ENCODE peak calls at places on chromosomes 16 and 17, in four cellular contexts. One of them, this sample, is unnamed.

GRCh38 chr17:14373587-14374259 is 72.8 kb downstream of the HS3ST3B1 start:
- DNase-seq in suprapubic skin: no peak
- DNase-seq in aorta: no peak
- DNase-seq in GM23338: no peak
- DNase-seq in this sample: no peak

GRCh38 chr17:79761894-79762570 is 15.9 kb upstream of the CBX2 start:
- DNase-seq in suprapubic skin: no peak
- DNase-seq in GM23338: no peak
- DNase-seq in aorta: no peak
- DNase-seq in this sample: no peak

GRCh38 chr16:73301984-73302383 is 254.1 kb upstream of the ZFHX3 start:
- DNase-seq in suprapubic skin: no peak
- DNase-seq in GM23338: no peak
- DNase-seq in aorta: no peak
- DNase-seq in this sample: no peak

GRCh38 chr16:87602005-87602790 is at the start of gene JPH3:
- DNase-seq in aorta: peak; percentile 42
- DNase-seq in GM23338: peak; percentile 84
- DNase-seq in suprapubic skin: no peak
- DNase-seq in this sample: no peak

GRCh38 chr17:251531-251930 is 70.1 kb upstream of the DOC2B start:
- DNase-seq in suprapubic skin: peak; percentile 58
- DNase-seq in GM23338: no peak
- DNase-seq in aorta: no peak
- DNase-seq in this sample: peak; percentile 37

GRCh38 chr17:37820313-37821024 is 75.6 kb upstream of the HNF1B start:
- DNase-seq in aorta: no peak
- DNase-seq in GM23338: no peak
- DNase-seq in suprapubic skin: no peak
- DNase-seq in this sample: no peak

GRCh38 chr17:68592667-68593330 is 8.4 kb downstream of the FAM20A start:
- DNase-seq in suprapubic skin: no peak
- DNase-seq in aorta: no peak
- DNase-seq in GM23338: no peak
- DNase-seq in this sample: no peak

GRCh38 chr17:19979917-19980770 is 2.5 kb upstream of the AKAP10 start:
- DNase-seq in aorta: peak; percentile 72
- DNase-seq in GM23338: peak; percentile 12
- DNase-seq in suprapubic skin: no peak
- DNase-seq in this sample: no peak

GRCh38 chr16:31513126-31513525 is 4.9 kb upstream of the RUSF1 start:
- DNase-seq in GM23338: no peak
- DNase-seq in suprapubic skin: no peak
- DNase-seq in aorta: no peak
- DNase-seq in this sample: no peak

GRCh38 chr17:39538875-39539274 is 68.8 kb downstream of the NEUROD2 start:
- DNase-seq in aorta: no peak
- DNase-seq in suprapubic skin: no peak
- DNase-seq in GM23338: no peak
- DNase-seq in this sample: no peak

GRCh38 chr17:30361766-30362279 is 16.9 kb upstream of the CPD start:
- DNase-seq in GM23338: no peak
- DNase-seq in aorta: no peak
- DNase-seq in suprapubic skin: no peak
- DNase-seq in this sample: no peak

GRCh38 chr16:867421-868385 is 67.2 kb upstream of the GNG13 start:
- DNase-seq in suprapubic skin: no peak
- DNase-seq in aorta: peak; percentile 35
- DNase-seq in GM23338: no peak
- DNase-seq in this sample: no peak

GRCh38 chr16:53817117-53817516 is 113.2 kb downstream of the FTO start:
- DNase-seq in suprapubic skin: no peak
- DNase-seq in aorta: peak; percentile 63
- DNase-seq in GM23338: no peak
- DNase-seq in this sample: peak; percentile 74

GRCh38 chr17:50221500-50222480 is 20.4 kb upstream of the COL1A1 start:
- DNase-seq in GM23338: no peak
- DNase-seq in aorta: peak; percentile 88
- DNase-seq in suprapubic skin: no peak
- DNase-seq in this sample: peak; percentile 81

GRCh38 chr17:78924481-78925151 is 571 bp downstream of the TIMP2 start:
- DNase-seq in aorta: peak; percentile 72
- DNase-seq in suprapubic skin: no peak
- DNase-seq in GM23338: peak; percentile 81
- DNase-seq in this sample: no peak

GRCh38 chr16:30004424-30004776 is 6.4 kb downstream of the DOC2A start:
- DNase-seq in suprapubic skin: no peak
- DNase-seq in aorta: no peak
- DNase-seq in GM23338: peak; percentile 30
- DNase-seq in this sample: peak; percentile 52

GRCh38 chr17:7042507-7043194 is 1.2 kb downstream of the SLC16A11 start:
- DNase-seq in suprapubic skin: no peak
- DNase-seq in aorta: no peak
- DNase-seq in GM23338: peak; percentile 70
- DNase-seq in this sample: no peak
- H3K4me3 ChIP-seq in suprapubic skin: peak overlapping the region; percentile 50
- H3K4me3 ChIP-seq in aorta: no peak overlapping the region
- H3K4me3 ChIP-seq in GM23338: peak overlapping the region; percentile 79
- H3K4me3 ChIP-seq in this sample: no peak overlapping the region

DNA sequence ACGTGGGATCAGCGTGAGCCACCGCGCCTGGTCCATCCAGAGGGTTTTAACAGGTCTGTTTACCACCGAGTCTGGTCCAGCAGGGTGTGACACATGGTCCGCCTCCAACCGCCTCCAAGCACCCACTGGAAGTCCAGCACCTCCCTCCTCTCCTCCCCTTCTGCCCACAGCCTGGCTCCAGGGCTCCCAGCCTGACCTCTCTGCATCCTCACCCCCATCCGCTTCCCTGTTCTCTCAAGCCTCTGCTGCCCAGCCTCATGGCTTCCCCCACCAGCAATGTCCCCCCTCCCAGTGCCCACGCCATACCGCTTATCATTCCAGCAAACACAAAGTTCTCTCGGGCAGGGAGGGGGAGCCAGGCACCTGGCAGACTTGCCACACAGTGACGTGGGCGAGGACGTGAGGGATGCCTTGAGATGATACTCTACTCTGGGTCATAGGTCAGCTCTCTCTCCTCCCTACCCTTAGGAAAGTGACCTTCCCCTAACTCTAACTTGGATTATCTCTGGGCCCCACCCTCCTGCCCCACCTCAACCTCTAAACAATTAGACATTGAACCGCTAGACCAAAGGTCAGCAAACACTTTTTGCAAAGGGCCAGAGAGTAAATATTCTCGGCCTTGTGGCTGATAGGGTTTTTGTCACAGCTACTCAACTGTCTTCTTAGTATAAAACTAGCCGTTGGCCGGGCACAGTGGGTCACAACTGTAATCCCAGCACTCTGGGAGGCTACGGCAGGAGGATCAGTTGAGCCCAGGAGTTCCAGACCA is 23.1 kb downstream of the CDC42EP4 start:
- DNase-seq in GM23338: no peak
- DNase-seq in aorta: no peak
- DNase-seq in suprapubic skin: no peak
- DNase-seq in this sample: no peak
- H3K4me1 ChIP-seq in GM23338: peaks cover 11% of the 10 kb centered on the region
- H3K4me1 ChIP-seq in aorta: no peaks in the 10 kb centered on the region
- H3K4me1 ChIP-seq in suprapubic skin: peaks cover 98% of the 10 kb centered on the region
- H3K4me1 ChIP-seq in this sample: peaks cover 63% of the 10 kb centered on the region

DNA sequence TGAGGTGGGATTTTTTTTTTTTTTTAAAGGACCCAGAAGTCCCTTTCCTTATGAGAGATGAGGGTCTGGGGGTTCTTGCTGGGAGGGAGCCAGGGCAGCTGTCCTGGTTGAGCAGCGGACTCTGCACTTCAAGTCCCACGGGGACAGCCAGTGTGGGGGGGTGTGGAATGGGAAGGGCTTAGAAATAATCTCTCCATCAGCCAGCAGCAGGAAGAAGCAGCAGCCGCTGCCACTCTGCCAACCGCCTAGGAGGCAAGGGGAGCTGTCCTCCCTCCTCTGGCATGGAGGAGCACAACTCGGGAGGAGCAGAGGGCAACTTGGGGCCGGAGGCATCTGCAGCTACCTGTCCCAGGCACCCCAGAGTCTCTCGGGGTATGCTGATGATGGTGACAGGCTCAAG is at the start of gene KCNG4:
- DNase-seq in GM23338: no peak
- DNase-seq in suprapubic skin: no peak
- DNase-seq in aorta: no peak
- DNase-seq in this sample: no peak
- H3K4me3 ChIP-seq in GM23338: no peak within 1 kb of the TSS
- H3K4me3 ChIP-seq in suprapubic skin: no peak within 1 kb of the TSS
- H3K4me3 ChIP-seq in aorta: no peak within 1 kb of the TSS
- H3K4me3 ChIP-seq in this sample: no peak within 1 kb of the TSS

GRCh38 chr17:7018331-7018964 is 4.4 kb upstream of the BCL6B start:
- DNase-seq in aorta: peak; percentile 84
- DNase-seq in suprapubic skin: no peak
- DNase-seq in GM23338: no peak
- DNase-seq in this sample: no peak
- H3K4me1 ChIP-seq in aorta: peaks cover 3% of the 10 kb centered on the region
- H3K4me1 ChIP-seq in suprapubic skin: peaks cover 87% of the 10 kb centered on the region
- H3K4me1 ChIP-seq in GM23338: peaks cover 44% of the 10 kb centered on the region
- H3K4me1 ChIP-seq in this sample: no peaks in the 10 kb centered on the region

DNA sequence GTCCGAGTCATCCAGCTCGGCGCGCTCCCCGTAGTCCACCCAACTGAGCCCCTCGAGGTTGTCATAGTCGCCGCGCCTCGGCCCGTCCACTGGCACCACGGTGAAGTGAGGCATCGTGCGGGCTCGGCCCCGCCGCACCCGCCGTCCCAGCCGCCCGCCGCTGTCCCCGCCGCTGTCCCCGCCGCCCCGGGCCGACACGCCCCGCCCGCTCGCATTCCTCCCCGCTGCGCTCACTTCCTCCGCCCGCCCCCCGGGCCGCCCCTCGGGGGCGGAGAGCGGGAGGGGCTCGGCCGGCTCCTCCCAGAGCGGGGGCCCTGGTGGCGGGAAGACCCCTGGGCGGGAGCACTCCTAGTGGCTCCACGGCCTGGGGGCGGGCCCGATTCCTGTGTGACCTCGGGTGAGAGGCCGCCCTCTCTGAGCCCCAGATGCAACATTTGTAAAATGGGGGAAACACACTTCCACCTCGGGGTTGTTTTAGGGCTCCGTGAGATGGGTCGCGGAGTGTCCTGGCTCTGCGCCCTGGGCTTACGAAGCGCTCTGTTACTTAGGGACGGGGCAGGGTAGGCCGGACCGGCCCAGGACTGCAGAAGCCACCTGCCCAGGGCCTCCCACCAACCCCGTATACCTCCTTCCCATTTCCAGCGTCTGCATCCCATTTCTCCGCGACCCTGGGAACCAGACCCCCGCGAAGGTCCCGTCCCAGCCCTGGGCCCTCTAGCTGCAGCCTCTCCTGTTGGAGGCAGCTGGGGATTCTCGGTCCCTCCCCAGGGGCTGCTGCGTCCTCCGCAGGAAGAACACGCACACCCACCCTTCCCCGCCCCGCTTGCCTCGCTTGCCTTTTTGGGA is at the start of gene SLC12A4:
- DNase-seq in GM23338: peak; percentile 92
- DNase-seq in aorta: peak; percentile 92
- DNase-seq in suprapubic skin: peak; percentile 90
- DNase-seq in this sample: peak; percentile 90
- H3K4me3 ChIP-seq in GM23338: peak within 1 kb of the TSS; percentile 91
- H3K4me3 ChIP-seq in aorta: peak within 1 kb of the TSS; percentile 85
- H3K4me3 ChIP-seq in suprapubic skin: peak within 1 kb of the TSS; percentile 74
- H3K4me3 ChIP-seq in this sample: peak within 1 kb of the TSS; percentile 77

GRCh38 chr16:14520753-14521152 is 109.3 kb downstream of the PARN start:
- DNase-seq in GM23338: no peak
- DNase-seq in suprapubic skin: no peak
- DNase-seq in aorta: no peak
- DNase-seq in this sample: no peak
- H3K4me1 ChIP-seq in GM23338: peaks cover 54% of the 10 kb centered on the region
- H3K4me1 ChIP-seq in suprapubic skin: peaks cover 2% of the 10 kb centered on the region
- H3K4me1 ChIP-seq in aorta: no peaks in the 10 kb centered on the region
- H3K4me1 ChIP-seq in this sample: no peaks in the 10 kb centered on the region

DNA sequence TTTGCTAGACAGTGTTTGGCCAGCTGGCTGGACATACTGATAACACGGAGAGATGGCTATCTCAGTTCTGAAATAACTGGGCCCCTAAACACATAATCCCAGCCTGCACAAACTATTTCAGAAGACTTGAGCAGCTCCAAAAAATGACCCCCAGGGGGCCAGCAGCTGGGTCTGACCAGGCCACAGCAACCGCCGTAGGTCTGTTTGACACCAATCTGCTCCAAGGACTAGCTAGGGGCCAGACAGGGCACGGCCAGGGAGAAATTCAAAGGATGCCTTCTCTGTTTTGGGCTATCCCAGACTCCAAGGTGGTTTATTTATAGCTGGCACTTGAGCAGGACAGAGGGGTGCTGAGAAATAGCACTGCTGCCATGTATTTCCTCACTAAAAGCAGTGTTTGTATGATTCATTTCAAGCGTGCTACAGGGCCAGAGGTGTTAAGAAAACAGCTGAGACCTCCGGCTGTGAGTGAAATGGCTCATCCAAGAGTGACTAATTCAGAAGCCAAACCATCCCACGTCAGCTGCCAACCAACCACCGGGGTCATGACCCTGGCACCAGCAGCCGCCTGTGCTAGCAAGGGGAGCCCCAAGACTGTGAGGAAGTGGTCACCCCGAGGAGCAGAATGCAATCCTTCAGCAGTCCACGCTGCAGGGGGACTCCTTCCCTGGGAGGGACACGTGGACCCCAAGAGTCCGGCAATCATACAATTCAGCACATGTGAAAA is 5.7 kb downstream of the GGA2 start:
- DNase-seq in aorta: peak; percentile 84
- DNase-seq in suprapubic skin: peak; percentile 85
- DNase-seq in GM23338: peak; percentile 36
- DNase-seq in this sample: peak; percentile 86
- H3K4me3 ChIP-seq in aorta: no peak overlapping the region
- H3K4me3 ChIP-seq in suprapubic skin: no peak overlapping the region
- H3K4me3 ChIP-seq in GM23338: no peak overlapping the region
- H3K4me3 ChIP-seq in this sample: no peak overlapping the region

GRCh38 chr17:5237541-5238016 is 2.9 kb upstream of the SCIMP start:
- DNase-seq in suprapubic skin: no peak
- DNase-seq in aorta: peak; percentile 71
- DNase-seq in GM23338: peak; percentile 93
- DNase-seq in this sample: no peak

GRCh38 chr17:5238333-5238732 is 3.7 kb upstream of the SCIMP start:
- DNase-seq in GM23338: no peak
- DNase-seq in aorta: no peak
- DNase-seq in suprapubic skin: no peak
- DNase-seq in this sample: no peak

GRCh38 chr17:5241861-5242671 is 7.4 kb upstream of the SCIMP start:
- DNase-seq in GM23338: no peak
- DNase-seq in suprapubic skin: no peak
- DNase-seq in aorta: no peak
- DNase-seq in this sample: no peak

GRCh38 chr17:5234645-5235576 is at the start of gene SCIMP:
- DNase-seq in GM23338: no peak
- DNase-seq in aorta: peak; percentile 85
- DNase-seq in suprapubic skin: no peak
- DNase-seq in this sample: no peak

GRCh38 chr17:5236871-5237540 is 2.3 kb upstream of the SCIMP start:
- DNase-seq in aorta: no peak
- DNase-seq in GM23338: no peak
- DNase-seq in suprapubic skin: no peak
- DNase-seq in this sample: no peak
- H3K4me1 ChIP-seq in aorta: no peaks in the 10 kb centered on the region
- H3K4me1 ChIP-seq in GM23338: no peaks in the 10 kb centered on the region
- H3K4me1 ChIP-seq in suprapubic skin: no peaks in the 10 kb centered on the region
- H3K4me1 ChIP-seq in this sample: no peaks in the 10 kb centered on the region